ENCODE peak calls at places on chromosome 12, in nine cellular contexts. Q is stimulated activated CD4-positive, alpha-beta T cell treated with anti-CD3 and anti-CD28 coated beads, Interleukin-12 subunit alpha, Interleukin-12 subunit beta, amount 100 ng/mL, for 4 hours; S is heart left ventricle; V is substantia nigra; F is central memory CD4-positive, alpha-beta T cell; L is GM04504; R is choroid plexus epithelial cell; E is NCI-H1436; O is T-helper 2 cell. D is an unnamed sample.

GRCh38 chr12:115451785-115452736 is 768.1 kb upstream of the TBX3 start:
- DNase-seq in Q (no peak), S (peak), V (no peak), F (no peak), L (no peak), R (no peak), E (peak), O (no peak), D (no peak)

GRCh38 chr12:56377310-56377988 is 14.8 kb upstream of the APOF start:
- DNase-seq in Q (no peak), S (no peak), V (no peak), F (no peak), L (no peak), R (peak), E (no peak), O (no peak), D (no peak)

GRCh38 chr12:56518570-56518969 is 3.0 kb upstream of the RBMS2 start:
- DNase-seq in Q (no peak), S (no peak), V (no peak), F (no peak), L (no peak), R (no peak), E (no peak), O (no peak), D (no peak)

GRCh38 chr12:4992881-4993280 is 50.8 kb upstream of the KCNA5 start:
- DNase-seq in Q (no peak), S (no peak), V (no peak), F (no peak), L (no peak), R (no peak), E (no peak), O (no peak), D (no peak)

GRCh38 chr12:32765906-32766305 is 10.2 kb upstream of the YARS2 start:
- DNase-seq in Q (no peak), S (no peak), V (no peak), F (no peak), L (no peak), R (peak), E (no peak), O (no peak), D (peak)

GRCh38 chr12:55931317-55931779 is 386 bp downstream of the DGKA start:
- DNase-seq in Q (no peak), S (no peak), V (no peak), F (no peak), L (no peak), R (peak), E (no peak), O (no peak), D (no peak)

GRCh38 chr12:122730215-122731014 is at the start of gene HCAR1:
- DNase-seq in Q (peak), S (no peak), V (no peak), F (peak), L (no peak), R (peak), E (no peak), O (peak), D (no peak)

GRCh38 chr12:49947593-49948226 is 2.8 kb upstream of the AQP2 start:
- DNase-seq in Q (no peak), S (no peak), V (no peak), F (no peak), L (no peak), R (no peak), E (no peak), O (no peak), D (no peak)

GRCh38 chr12:92955997-92956663 is 27.0 kb upstream of the EEA1 start:
- DNase-seq in Q (no peak), S (no peak), V (no peak), F (no peak), L (peak), R (peak), E (no peak), O (no peak), D (peak)

GRCh38 chr12:130083002-130083401 is 79.3 kb upstream of the FZD10 start:
- DNase-seq in Q (no peak), S (no peak), V (no peak), F (no peak), L (no peak), R (no peak), E (no peak), O (no peak), D (no peak)

GRCh38 chr12:46895726-46896125 is 69.9 kb upstream of the SLC38A4 start:
- DNase-seq in Q (no peak), S (no peak), V (no peak), F (no peak), L (no peak), R (no peak), E (no peak), O (no peak), D (no peak)

GRCh38 chr12:110786012-110786411 is 43.3 kb upstream of the PPP1CC start:
- DNase-seq in Q (no peak), S (no peak), V (no peak), F (no peak), L (no peak), R (no peak), E (no peak), O (no peak), D (no peak)

GRCh38 chr12:15193927-15194326 is 27.3 kb downstream of the RERG start:
- DNase-seq in Q (no peak), S (no peak), V (no peak), F (no peak), L (no peak), R (no peak), E (no peak), O (no peak), D (no peak)

GRCh38 chr12:120757226-120757742 is 31.7 kb downstream of the ACADS start:
- DNase-seq in Q (no peak), S (no peak), V (no peak), F (no peak), L (no peak), R (no peak), E (no peak), O (no peak), D (no peak)

GRCh38 chr12:50033317-50033679 is 8.0 kb upstream of the RACGAP1 start:
- DNase-seq in Q (no peak), S (no peak), V (no peak), F (no peak), L (no peak), R (no peak), E (no peak), O (no peak), D (no peak)

GRCh38 chr12:24499151-24500146 is 449.5 kb downstream of the BCAT1 start:
- DNase-seq in Q (no peak), S (no peak), V (no peak), F (no peak), L (peak), R (peak), E (no peak), O (no peak), D (peak)

GRCh38 chr12:75692883-75693282 is 181.5 kb upstream of the KRR1 start:
- DNase-seq in Q (no peak), S (no peak), V (no peak), F (no peak), L (no peak), R (peak), E (no peak), O (no peak), D (peak)

GRCh38 chr12:102120886-102121285 is 903 bp downstream of the PARPBP start:
- DNase-seq in Q (no peak), S (no peak), V (no peak), F (no peak), L (peak), R (peak), E (no peak), O (no peak), D (no peak)

GRCh38 chr12:3054993-3055711 is 22.0 kb upstream of the TSPAN9 start:
- DNase-seq in Q (no peak), S (no peak), V (no peak), F (no peak), L (no peak), R (peak), E (no peak), O (no peak), D (no peak)

GRCh38 chr12:71731439-71732356 is 23.0 kb upstream of the RAB21 start:
- DNase-seq in Q (no peak), S (no peak), V (no peak), F (no peak), L (no peak), R (no peak), E (no peak), O (no peak), D (no peak)

GRCh38 chr12:122835693-122836026 is 403 bp downstream of the HIP1R start:
- DNase-seq in Q (peak), S (no peak), V (no peak), F (no peak), L (no peak), R (no peak), E (no peak), O (no peak), D (no peak)

GRCh38 chr12:102008615-102009126 is 53.1 kb downstream of the WASHC3 start:
- DNase-seq in Q (no peak), S (no peak), V (no peak), F (no peak), L (no peak), R (no peak), E (no peak), O (no peak), D (no peak)

GRCh38 chr12:53287741-53288216 is 7.6 kb upstream of the PFDN5 start:
- DNase-seq in Q (peak), S (peak), V (peak), F (peak), L (peak), R (peak), E (no peak), O (peak), D (peak)

GRCh38 chr12:68349921-68350606 is 17.9 kb upstream of the MDM1 start:
- DNase-seq in Q (no peak), S (no peak), V (no peak), F (no peak), L (no peak), R (no peak), E (peak), O (no peak), D (no peak)